ENCODE peak calls at places on chromosomes 11 and 22, in ten cellular contexts. T is IMR-90, U is GM23338, R is fibroblast of mammary gland, H is lower leg skin, E is lung, A is AG10803, G is A549, Z is body of pancreas, J is progenitor cell of endocrine pancreas. I is an unnamed sample.

GRCh38 chr11:65491163-65491465 is 7.7 kb upstream of the MALAT1 start:
- DNase-seq in T (no peak), J (no peak), R (no peak), U (no peak), Z (no peak), E (no peak), A (peak), H (peak), G (no peak), I (no peak)

GRCh38 chr11:128936546-128937275 is 6.0 kb downstream of the TP53AIP1 start:
- DNase-seq in T (no peak), U (peak), G (no peak), R (no peak), Z (no peak), E (no peak), A (no peak), J (no peak), H (no peak), I (no peak)

GRCh38 chr11:63872833-63873201 is 33.9 kb downstream of the MARK2 start:
- DNase-seq in G (no peak), J (no peak), H (no peak), Z (peak), U (no peak), R (no peak), E (no peak), T (no peak), A (no peak), I (no peak)

GRCh38 chr22:18091916-18092526 is 14.2 kb downstream of the PEX26 start:
- DNase-seq in Z (peak), A (peak), H (peak), E (peak), G (peak), R (peak), J (no peak), U (no peak), T (peak), I (no peak)

GRCh38 chr11:131534611-131535010 is 164.2 kb downstream of the NTM start:
- DNase-seq in J (no peak), U (no peak), G (no peak), R (no peak), H (no peak), E (no peak), T (no peak), A (no peak), Z (no peak), I (no peak)

GRCh38 chr11:44816761-44817160 is 90.0 kb downstream of the TSPAN18 start:
- DNase-seq in G (no peak), Z (no peak), A (peak), H (no peak), U (no peak), E (no peak), T (no peak), J (no peak), R (no peak), I (no peak)

GRCh38 chr11:96215094-96215782 is 127.8 kb downstream of the MAML2 start:
- DNase-seq in H (no peak), Z (no peak), A (peak), E (no peak), J (no peak), U (no peak), G (no peak), T (peak), R (peak), I (no peak)

GRCh38 chr11:72574534-72575460 is 99.4 kb downstream of the PDE2A start:
- DNase-seq in J (no peak), U (no peak), E (no peak), H (peak), G (no peak), R (no peak), Z (no peak), A (no peak), T (no peak), I (no peak)

GRCh38 chr11:126431401-126432064 is 76.0 kb downstream of the ST3GAL4 start:
- DNase-seq in Z (peak), R (peak), H (peak), T (peak), J (no peak), G (peak), A (peak), E (peak), U (no peak), I (peak)

GRCh38 chr22:46076651-46077339 is 73.5 kb upstream of the PPARA start:
- DNase-seq in H (peak), A (peak), E (peak), G (no peak), T (peak), Z (peak), R (no peak), U (peak), J (no peak), I (no peak)

GRCh38 chr11:2375341-2375853 is 1.7 kb upstream of the CD81 start:
- DNase-seq in U (no peak), A (no peak), G (no peak), J (no peak), H (no peak), E (no peak), R (no peak), T (no peak), Z (peak), I (no peak)

DNA sequence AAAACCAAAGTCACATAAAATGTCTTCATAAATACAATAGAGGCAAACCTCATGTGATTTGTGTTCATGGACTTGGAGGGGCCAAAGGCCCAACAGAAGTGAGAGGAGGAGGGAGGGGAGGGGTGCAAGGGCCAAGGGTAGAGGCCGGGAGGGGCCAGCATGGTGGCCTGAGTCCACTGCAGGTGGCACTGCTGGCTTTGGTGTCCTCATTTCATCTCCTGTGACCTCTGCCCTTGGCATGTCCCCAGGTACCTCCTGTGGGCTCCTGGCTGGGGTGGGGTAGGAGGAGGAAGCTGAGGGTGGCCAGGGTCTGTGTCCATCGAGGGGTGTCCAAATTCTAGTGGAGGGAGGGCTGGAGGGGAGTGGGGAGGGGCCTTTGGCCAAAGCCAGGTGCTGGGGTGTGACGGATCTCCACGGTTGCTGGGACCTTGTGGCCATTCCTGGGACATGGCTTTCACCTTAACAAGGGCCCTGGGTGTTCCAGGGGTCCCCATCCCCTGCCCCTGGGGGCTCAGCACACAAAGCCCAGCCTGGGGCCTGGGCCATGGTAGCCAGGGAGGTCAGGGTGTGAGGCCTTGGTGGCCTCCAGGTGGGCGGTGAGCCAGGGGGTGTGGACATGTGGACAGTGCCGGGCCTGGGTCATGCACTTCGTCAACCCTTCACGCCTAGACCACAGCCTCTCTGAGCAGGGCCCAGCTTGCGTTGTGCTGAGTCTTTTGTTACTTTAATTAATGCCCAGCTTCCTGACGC is 20.6 kb upstream of the CCDC188 start:
- DNase-seq in R (no peak), G (no peak), J (no peak), T (no peak), H (no peak), A (no peak), E (no peak), Z (no peak), U (no peak), I (no peak)
- TF ChIP-seq CTCF in R (no peak), G (no peak), J (no peak), T (no peak), H (no peak), A (no peak), E (no peak), Z (no peak), U (no peak), I (no peak)

GRCh38 chr22:27113211-27114030 is 456.0 kb downstream of the MIAT start:
- DNase-seq in G (peak), J (no peak), T (peak), Z (peak), A (peak), R (peak), H (peak), U (no peak), E (peak), I (peak)
- TF ChIP-seq CTCF in G (no peak), J (no peak), T (no peak), Z (no peak), A (peak), R (no peak), H (no peak), U (no peak), E (no peak), I (peak)

DNA sequence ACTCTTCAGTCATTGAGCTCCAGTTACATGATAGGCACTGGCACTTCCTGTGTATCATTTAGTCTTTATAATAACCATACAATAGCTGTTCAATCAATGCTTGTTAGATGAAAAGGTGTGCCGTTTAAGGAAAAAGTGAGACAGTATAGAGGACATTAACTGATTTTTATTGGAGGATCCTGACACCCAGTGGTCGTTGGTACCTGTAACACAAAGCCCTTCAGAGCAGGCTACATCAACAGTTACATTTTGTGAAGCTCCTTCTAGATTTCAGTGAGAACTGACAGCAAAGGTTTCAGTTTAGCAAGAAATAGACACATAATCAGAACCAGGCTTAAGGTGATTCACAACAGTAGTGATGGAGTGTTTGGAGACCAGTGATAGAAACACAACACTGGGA is 44.2 kb downstream of the CCDC81 start:
- DNase-seq in T (peak), J (no peak), R (peak), A (peak), H (no peak), E (no peak), G (no peak), U (peak), Z (no peak), I (no peak)
- TF ChIP-seq CTCF in T (peak), J (peak), R (peak), A (peak), H (no peak), E (no peak), G (no peak), U (peak), Z (no peak), I (peak)

GRCh38 chr22:44916281-44917231 is 93.2 kb downstream of the PHF21B start:
- DNase-seq in T (no peak), Z (no peak), G (no peak), R (no peak), U (no peak), H (no peak), A (no peak), J (no peak), E (no peak), I (no peak)

GRCh38 chr22:44909241-44909640 is 100.6 kb downstream of the PHF21B start:
- DNase-seq in A (no peak), T (no peak), R (no peak), G (no peak), Z (no peak), H (peak), E (no peak), U (no peak), J (no peak), I (no peak)

GRCh38 chr22:44914026-44914721 is 95.6 kb downstream of the PHF21B start:
- DNase-seq in U (no peak), A (no peak), J (no peak), G (no peak), T (no peak), Z (no peak), E (no peak), H (no peak), R (no peak), I (no peak)

GRCh38 chr22:44915441-44915840 is 94.4 kb downstream of the PHF21B start:
- DNase-seq in G (no peak), R (no peak), T (no peak), A (no peak), H (no peak), J (no peak), Z (no peak), U (no peak), E (no peak), I (no peak)

GRCh38 chr22:44913198-44913983 is 96.4 kb downstream of the PHF21B start:
- DNase-seq in R (no peak), T (no peak), J (no peak), Z (no peak), H (no peak), U (no peak), E (no peak), A (no peak), G (no peak), I (no peak)
- TF ChIP-seq CTCF in R (no peak), T (no peak), J (peak), Z (no peak), H (no peak), U (no peak), E (no peak), A (no peak), G (no peak), I (no peak)

GRCh38 chr11:112355726-112356125 is 95.1 kb upstream of the PLET1 start:
- DNase-seq in H (no peak), T (peak), U (peak), G (no peak), E (peak), R (peak), Z (no peak), J (no peak), A (peak), I (no peak)
- TF ChIP-seq CTCF in H (no peak), T (peak), U (peak), G (no peak), E (no peak), R (peak), Z (no peak), J (peak), A (peak), I (peak)

DNA sequence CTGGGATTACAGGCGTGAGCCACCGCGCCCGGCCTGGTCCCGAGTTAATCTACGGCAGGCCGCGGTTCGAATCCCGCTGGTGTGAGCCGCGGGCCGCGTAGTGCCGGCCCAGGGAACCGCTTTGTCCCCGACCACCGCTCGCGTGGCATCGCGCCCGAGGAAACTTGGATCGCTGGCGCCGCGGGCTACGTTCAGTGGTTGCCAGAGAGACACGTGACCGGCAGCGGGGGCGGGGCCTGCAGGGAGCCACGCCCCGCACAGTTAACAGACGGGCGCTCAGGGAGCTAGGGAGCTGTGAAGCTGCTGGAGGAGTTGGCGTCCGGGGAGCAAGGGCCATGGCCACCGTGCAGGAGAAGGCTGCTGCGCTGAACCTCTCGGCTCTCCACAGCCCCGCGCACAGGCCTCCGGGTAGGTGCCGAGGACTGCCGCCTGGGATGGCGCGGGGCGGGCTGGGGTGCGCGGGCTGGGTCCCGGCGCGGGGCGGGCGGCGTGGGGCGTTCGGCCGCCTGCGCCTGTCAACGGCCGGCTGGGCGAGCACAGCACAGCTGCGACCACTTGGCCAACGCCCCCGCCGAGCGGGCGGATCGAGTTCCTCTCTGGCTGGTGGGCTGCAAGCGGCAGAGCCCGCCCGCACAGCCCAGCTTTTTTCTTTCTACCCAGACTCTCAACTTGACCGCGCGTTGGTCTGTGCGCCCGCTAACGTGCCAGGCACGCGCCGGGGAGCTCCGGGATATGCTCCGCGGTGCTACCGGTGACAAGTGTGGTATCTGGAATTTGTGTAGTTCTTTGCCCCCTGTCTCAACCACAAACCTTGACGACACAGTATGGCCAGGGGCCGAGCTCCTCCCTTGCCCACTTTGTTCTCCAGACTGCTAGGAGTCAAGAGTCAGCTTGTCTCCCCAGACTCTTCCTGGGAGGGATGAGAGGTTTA is at the start of gene DEPDC7:
- DNase-seq in A (peak), Z (peak), J (peak), U (peak), T (peak), G (peak), E (peak), R (peak), H (peak), I (peak)
- TF ChIP-seq CTCF in A (no peak), Z (no peak), J (no peak), U (no peak), T (no peak), G (no peak), E (no peak), R (no peak), H (no peak), I (no peak)

DNA sequence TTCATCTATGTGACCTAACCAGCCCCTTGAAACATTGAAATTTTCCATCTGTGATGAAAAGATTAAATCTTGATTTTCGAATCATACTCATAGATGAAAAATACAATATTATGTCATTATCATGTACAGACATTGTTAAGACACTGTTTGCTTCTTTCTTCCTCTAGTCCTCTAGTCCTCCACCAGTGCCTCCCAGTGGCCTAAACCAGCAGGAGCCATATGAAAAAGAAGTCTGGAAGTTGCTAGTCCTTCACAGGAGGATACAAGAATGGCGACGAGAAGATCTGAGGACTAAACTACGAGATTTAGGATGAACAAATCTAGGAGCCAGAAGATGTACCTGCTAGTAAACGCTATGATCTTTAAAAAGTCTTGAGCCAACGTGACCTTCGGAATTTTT is 134.1 kb downstream of the SLC17A6 start:
- DNase-seq in J (no peak), A (no peak), R (no peak), E (no peak), H (no peak), Z (no peak), U (peak), T (peak), G (no peak), I (no peak)
- TF ChIP-seq CTCF in J (no peak), A (no peak), R (peak), E (no peak), H (no peak), Z (no peak), U (peak), T (peak), G (no peak), I (peak)

I was measured in AG09319.